ENCODE peak calls at places on chromosomes 1 and 21, in ten cellular contexts. S is astrocyte of the cerebellum; C is dorsolateral prefrontal cortex; W is lower lobe of right lung; R is Calu3; L is adrenal gland; J is psoas muscle; E is prostate gland; K is activated CD8-positive, alpha-beta T cell treated with anti-CD3 and anti-CD28 coated beads for 36 hours; T is Panc1. N is an unnamed sample.

GRCh38 chr1:76285578-76286135 is 211.1 kb downstream of the ST6GALNAC3 start:
- DNase-seq in S (no peak), C (no peak), W (no peak), R (no peak), L (no peak), J (no peak), E (no peak), K (no peak), T (no peak), N (no peak)

GRCh38 chr1:221944247-221944870 is 202.5 kb upstream of the DUSP10 start:
- DNase-seq in S (no peak), C (no peak), W (no peak), R (no peak), L (no peak), J (no peak), E (no peak), K (no peak), T (no peak), N (no peak)

GRCh38 chr1:116066868-116067563 is 44.2 kb upstream of the MAB21L3 start:
- DNase-seq in S (peak; percentile 31), C (no peak), W (no peak), R (no peak), L (no peak), J (no peak), E (no peak), K (no peak), T (no peak), N (peak; percentile 60)

GRCh38 chr1:207186503-207186902 is 82.5 kb downstream of the C4BPA start:
- DNase-seq in S (no peak), C (no peak), W (no peak), R (no peak), L (no peak), J (no peak), E (no peak), K (no peak), T (no peak), N (peak; percentile 28)

GRCh38 chr1:208243522-208243850 is 698 bp downstream of the PLXNA2 start:
- DNase-seq in S (no peak), C (no peak), W (no peak), R (no peak), L (no peak), J (no peak), E (no peak), K (no peak), T (no peak), N (no peak)

GRCh38 chr1:20632386-20632785 is 872 bp upstream of the PINK1 start:
- DNase-seq in S (no peak), C (no peak), W (no peak), R (no peak), L (no peak), J (no peak), E (no peak), K (no peak), T (no peak), N (no peak)

GRCh38 chr1:3330771-3331245 is 123.7 kb upstream of the ARHGEF16 start:
- DNase-seq in S (no peak), C (no peak), W (no peak), R (no peak), L (no peak), J (no peak), E (no peak), K (no peak), T (no peak), N (no peak)

GRCh38 chr21:35651166-35651565 is 409.2 kb downstream of the SETD4 start:
- DNase-seq in S (no peak), C (no peak), W (no peak), R (no peak), L (no peak), J (no peak), E (no peak), K (no peak), T (no peak), N (no peak)

GRCh38 chr1:31183927-31184554 is 55.6 kb downstream of the NKAIN1 start:
- DNase-seq in S (peak; percentile 20), C (no peak), W (no peak), R (peak; percentile 66), L (no peak), J (no peak), E (peak; percentile 38), K (peak; percentile 62), T (no peak), N (no peak)

GRCh38 chr1:31707711-31708110 is 3.9 kb upstream of the COL16A1 start:
- DNase-seq in S (no peak), C (no peak), W (no peak), R (peak; percentile 32), L (no peak), J (no peak), E (no peak), K (peak; percentile 45), T (no peak), N (peak; percentile 65)

GRCh38 chr1:13549521-13549920 is 34.1 kb upstream of the PDPN start:
- DNase-seq in S (no peak), C (peak; percentile 34), W (no peak), R (no peak), L (no peak), J (no peak), E (no peak), K (no peak), T (no peak), N (no peak)

GRCh38 chr1:44808063-44808937 is at the start of gene BTBD19:
- DNase-seq in S (peak; percentile 85), C (peak; percentile 76), W (peak; percentile 77), R (peak; percentile 66), L (peak; percentile 90), J (peak; percentile 91), E (no peak), K (peak; percentile 88), T (no peak), N (peak; percentile 89)

GRCh38 chr1:44805311-44806024 is 1.7 kb downstream of the DYNLT4 start:
- DNase-seq in S (no peak), C (peak; percentile 22), W (peak; percentile 41), R (no peak), L (peak; percentile 17), J (peak; percentile 38), E (no peak), K (no peak), T (no peak), N (no peak)

GRCh38 chr1:44806704-44807363 is at the start of gene DYNLT4:
- DNase-seq in S (no peak), C (no peak), W (peak; percentile 44), R (no peak), L (no peak), J (peak; percentile 49), E (no peak), K (no peak), T (no peak), N (no peak)

GRCh38 chr1:44807364-44808062 is 362 bp upstream of the DYNLT4 start:
- DNase-seq in S (peak; percentile 99), C (peak; percentile 86), W (peak; percentile 99), R (peak; percentile 95), L (peak; percentile 99), J (peak; percentile 97), E (peak; percentile 84), K (peak; percentile 97), T (peak; percentile 95), N (peak; percentile 100)

GRCh38 chr1:44806025-44806703 is 987 bp downstream of the DYNLT4 start:
- DNase-seq in S (no peak), C (peak; percentile 24), W (no peak), R (no peak), L (peak; percentile 45), J (peak; percentile 62), E (no peak), K (no peak), T (no peak), N (no peak)
- TF ChIP-seq CTCF in S (no peak), C (no peak), W (no peak), R (no peak), L (no peak), J (no peak), E (no peak), K (no peak), T (no peak), N (peak; percentile 44)

GRCh38 chr1:178093150-178093957 is 550 bp upstream of the RASAL2 start:
- DNase-seq in S (peak; percentile 94), C (peak; percentile 93), W (peak; percentile 95), R (peak; percentile 96), L (peak; percentile 94), J (peak; percentile 96), E (peak; percentile 87), K (peak; percentile 54), T (peak; percentile 83), N (peak; percentile 96)
- TF ChIP-seq CTCF in S (peak; percentile 25), C (no peak), W (no peak), R (no peak), L (no peak), J (peak; percentile 10), E (no peak), K (no peak), T (no peak), N (no peak)

DNA sequence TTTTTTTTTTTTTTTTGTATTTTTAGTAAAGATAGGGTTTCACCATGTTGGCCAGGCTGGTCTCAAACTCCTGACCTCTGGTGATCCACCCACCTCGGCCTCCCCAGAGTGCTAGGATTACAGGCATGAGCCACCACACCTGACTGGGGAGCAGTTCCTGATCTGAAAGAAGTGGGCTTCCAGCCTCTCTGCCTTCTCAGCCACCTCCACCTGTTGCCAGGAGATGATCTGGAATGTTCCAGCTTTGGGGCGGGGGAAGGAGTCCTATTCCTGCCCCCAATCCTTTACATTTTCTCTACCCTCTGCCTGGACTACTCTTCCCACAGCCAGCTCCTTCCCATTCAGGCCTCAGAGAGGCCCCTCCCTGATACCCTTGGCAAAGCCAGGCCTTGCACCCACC is 28.1 kb downstream of the RAP1GAP start:
- DNase-seq in S (no peak), C (no peak), W (no peak), R (no peak), L (no peak), J (no peak), E (no peak), K (no peak), T (no peak), N (no peak)
- TF ChIP-seq CTCF in S (no peak), C (no peak), W (no peak), R (no peak), L (no peak), J (no peak), E (no peak), K (no peak), T (no peak), N (no peak)

DNA sequence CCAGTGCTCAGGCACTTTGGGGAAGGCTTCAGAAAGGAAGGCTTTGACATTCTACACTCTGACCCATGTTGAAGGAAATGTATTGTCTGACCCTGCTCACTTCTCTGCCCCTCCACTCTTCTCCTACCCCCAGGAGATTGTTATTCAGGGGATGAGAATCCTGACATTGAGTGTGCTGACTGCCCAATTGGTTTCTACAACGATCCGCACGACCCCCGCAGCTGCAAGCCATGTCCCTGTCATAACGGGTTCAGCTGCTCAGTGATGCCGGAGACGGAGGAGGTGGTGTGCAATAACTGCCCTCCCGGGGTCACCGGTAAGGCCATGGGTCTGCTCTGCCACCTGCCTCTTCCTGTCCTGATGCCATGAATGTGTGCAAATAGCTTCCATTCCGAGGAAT is 41.3 kb downstream of the LAMC2 start:
- DNase-seq in S (no peak), C (no peak), W (no peak), R (no peak), L (no peak), J (no peak), E (no peak), K (no peak), T (no peak), N (no peak)
- TF ChIP-seq CTCF in S (no peak), C (no peak), W (no peak), R (no peak), L (no peak), J (no peak), E (no peak), K (no peak), T (no peak), N (no peak)

N was measured in HFFc6.